ENCODE peak calls at places on chromosomes 7 and 10, in four cellular contexts. O, T, Z and S are unnamed samples.

GRCh38 chr10:132113206-132113605 is 47.5 kb downstream of the JAKMIP3 start:
- DNase-seq in O (no peak), T (no peak), Z (no peak), S (peak; percentile 20)

GRCh38 chr10:131968949-131969348 is 12.8 kb downstream of the BNIP3 start:
- DNase-seq in O (no peak), T (no peak), Z (no peak), S (no peak)

GRCh38 chr10:97207131-97207530 is 21.4 kb upstream of the SLIT1 start:
- DNase-seq in O (no peak), T (no peak), Z (no peak), S (no peak)

GRCh38 chr10:845526-845925 is 86.0 kb downstream of the LARP4B start:
- DNase-seq in O (no peak), T (no peak), Z (no peak), S (no peak)

GRCh38 chr10:70652761-70653657 is 19.3 kb upstream of the ADAMTS14 start:
- DNase-seq in O (no peak), T (peak; percentile 83), Z (peak; percentile 100), S (peak; percentile 7)

GRCh38 chr10:76242956-76243355 is 811.5 kb downstream of the LRMDA start:
- DNase-seq in O (no peak), T (no peak), Z (no peak), S (no peak)

GRCh38 chr10:5976689-5977470 is 463 bp downstream of the IL15RA start:
- DNase-seq in O (no peak), T (peak; percentile 25), Z (peak; percentile 46), S (peak; percentile 76)

GRCh38 chr7:35875292-35875691 is 74.4 kb downstream of the SEPTIN7 start:
- DNase-seq in O (peak; percentile 8), T (no peak), Z (peak; percentile 17), S (no peak)

GRCh38 chr7:137695942-137696341 is 150.8 kb downstream of the DGKI start:
- DNase-seq in O (no peak), T (no peak), Z (no peak), S (peak; percentile 33)

GRCh38 chr10:27884185-27884630 is 114.7 kb downstream of the ODAD2 start:
- DNase-seq in O (no peak), T (no peak), Z (peak; percentile 8), S (no peak)

GRCh38 chr10:58967551-58968418 is 208.7 kb upstream of the PHYHIPL start:
- DNase-seq in O (no peak), T (no peak), Z (no peak), S (peak; percentile 70)

GRCh38 chr7:868189-868486 is 8.2 kb upstream of the GET4 start:
- DNase-seq in O (no peak), T (no peak), Z (no peak), S (no peak)

GRCh38 chr10:8116474-8116873 is 62.0 kb downstream of the GATA3 start:
- DNase-seq in O (no peak), T (no peak), Z (no peak), S (no peak)

GRCh38 chr10:26486985-26487850 is 49.1 kb downstream of the APBB1IP start:
- DNase-seq in O (no peak), T (peak; percentile 12), Z (peak; percentile 97), S (no peak)

GRCh38 chr10:10891437-10891836 is 126.2 kb upstream of the CELF2 start:
- DNase-seq in O (no peak), T (no peak), Z (peak; percentile 79), S (no peak)

GRCh38 chr10:127715782-127716378 is 21.1 kb upstream of the FOXI2 start:
- DNase-seq in O (no peak), T (no peak), Z (peak; percentile 9), S (no peak)

GRCh38 chr10:46283217-46283944 is 3.4 kb upstream of the ANTXRL start:
- DNase-seq in O (no peak), T (no peak), Z (no peak), S (peak; percentile 38)

GRCh38 chr7:156640949-156641485 is 443 bp downstream of the RNF32 start:
- DNase-seq in O (no peak), T (peak; percentile 8), Z (peak; percentile 49), S (peak; percentile 48)

GRCh38 chr7:113797420-113797995 is 121.3 kb downstream of the PPP1R3A start:
- DNase-seq in O (no peak), T (no peak), Z (peak; percentile 7), S (no peak)

GRCh38 chr7:143396182-143396581 is 12.5 kb downstream of the EPHA1 start:
- DNase-seq in O (no peak), T (no peak), Z (no peak), S (no peak)

DNA sequence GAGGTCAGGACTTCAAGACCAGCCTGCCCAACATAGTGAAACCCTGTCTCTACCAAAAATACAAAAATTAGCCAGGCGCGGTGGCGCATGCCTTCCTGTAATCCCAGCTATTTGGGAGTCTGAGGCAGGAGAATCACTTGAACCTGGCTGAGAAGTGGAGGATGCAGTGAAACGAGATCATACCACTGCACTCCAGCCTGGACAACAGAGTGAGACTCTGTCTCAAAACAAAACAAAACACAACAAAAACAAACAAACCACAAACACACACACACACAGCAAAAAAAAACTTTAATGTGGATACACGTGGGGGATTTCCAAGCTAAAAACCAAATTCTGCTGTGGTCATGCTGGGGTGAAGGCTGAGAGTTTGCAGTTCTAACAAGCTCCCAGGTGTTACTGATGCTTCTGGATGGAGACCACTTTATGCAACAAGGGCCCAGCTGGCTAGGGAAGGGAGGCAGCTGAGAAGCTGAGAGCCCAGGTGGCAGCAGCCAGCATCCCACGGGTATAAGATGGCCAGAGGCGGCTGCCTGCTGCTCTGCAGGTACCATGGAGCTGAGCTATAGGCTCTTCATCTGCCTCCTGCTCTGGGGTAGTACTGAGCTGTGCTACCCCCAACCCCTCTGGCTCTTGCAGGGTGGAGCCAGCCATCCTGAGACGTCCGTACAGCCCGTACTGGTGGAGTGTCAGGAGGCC is at the start of gene ZP3:
- DNase-seq in O (no peak), T (no peak), Z (no peak), S (no peak)
- H3K27ac ChIP-seq in O (no peak within 1 kb of the TSS), T (no peak within 1 kb of the TSS), Z (peak within 1 kb of the TSS; percentile 59), S (no peak within 1 kb of the TSS)

DNA sequence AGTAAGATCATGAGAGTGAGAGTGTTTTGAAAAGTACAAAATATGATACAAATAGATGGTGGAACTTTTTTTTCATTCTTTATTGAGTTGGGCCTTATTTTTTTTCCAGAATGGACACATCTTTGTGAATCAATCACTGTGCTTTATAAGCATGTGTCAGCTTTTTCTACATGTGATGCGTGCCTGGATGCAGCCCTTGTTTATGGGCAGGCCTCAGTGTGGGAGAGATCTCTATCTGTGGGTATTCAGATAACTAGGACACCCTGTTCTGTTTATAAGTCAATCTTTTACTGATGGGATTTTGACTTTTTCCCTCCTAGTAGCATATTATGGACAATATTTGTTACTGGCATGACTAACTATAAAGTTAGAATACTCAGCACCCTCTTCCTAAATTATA is 42.9 kb upstream of the IKZF1 start:
- DNase-seq in O (no peak), T (no peak), Z (no peak), S (no peak)
- H3K27ac ChIP-seq in O (no peak overlapping the region), T (no peak overlapping the region), Z (no peak overlapping the region), S (no peak overlapping the region)

GRCh38 chr10:117542706-117543244 is at the start of gene EMX2:
- DNase-seq in O (no peak), T (no peak), Z (no peak), S (no peak)

GRCh38 chr10:117540640-117541404 is 1.7 kb upstream of the EMX2 start:
- DNase-seq in O (no peak), T (no peak), Z (no peak), S (no peak)

GRCh38 chr10:117541909-117542705 is 439 bp upstream of the EMX2 start:
- DNase-seq in O (peak; percentile 39), T (no peak), Z (peak; percentile 23), S (no peak)

GRCh38 chr10:117539903-117540639 is 2.5 kb upstream of the EMX2 start:
- DNase-seq in O (no peak), T (no peak), Z (no peak), S (no peak)

GRCh38 chr10:117541405-117541908 is 1.1 kb upstream of the EMX2 start:
- DNase-seq in O (peak; percentile 50), T (no peak), Z (no peak), S (no peak)
- H3K27ac ChIP-seq in O (no peak overlapping the region), T (no peak overlapping the region), Z (no peak overlapping the region), S (no peak overlapping the region)

GRCh38 chr7:115721293-115721920 is 309.2 kb downstream of the TFEC start:
- DNase-seq in O (peak; percentile 5), T (no peak), Z (no peak), S (no peak)
- H3K27ac ChIP-seq in O (peak overlapping the region; percentile 57), T (no peak overlapping the region), Z (no peak overlapping the region), S (no peak overlapping the region)

GRCh38 chr7:101108961-101109360 is 17.9 kb upstream of the SERPINE1 start:
- DNase-seq in O (no peak), T (no peak), Z (no peak), S (no peak)
- H3K27ac ChIP-seq in O (no peak overlapping the region), T (peak overlapping the region; percentile 61), Z (no peak overlapping the region), S (no peak overlapping the region)

DNA sequence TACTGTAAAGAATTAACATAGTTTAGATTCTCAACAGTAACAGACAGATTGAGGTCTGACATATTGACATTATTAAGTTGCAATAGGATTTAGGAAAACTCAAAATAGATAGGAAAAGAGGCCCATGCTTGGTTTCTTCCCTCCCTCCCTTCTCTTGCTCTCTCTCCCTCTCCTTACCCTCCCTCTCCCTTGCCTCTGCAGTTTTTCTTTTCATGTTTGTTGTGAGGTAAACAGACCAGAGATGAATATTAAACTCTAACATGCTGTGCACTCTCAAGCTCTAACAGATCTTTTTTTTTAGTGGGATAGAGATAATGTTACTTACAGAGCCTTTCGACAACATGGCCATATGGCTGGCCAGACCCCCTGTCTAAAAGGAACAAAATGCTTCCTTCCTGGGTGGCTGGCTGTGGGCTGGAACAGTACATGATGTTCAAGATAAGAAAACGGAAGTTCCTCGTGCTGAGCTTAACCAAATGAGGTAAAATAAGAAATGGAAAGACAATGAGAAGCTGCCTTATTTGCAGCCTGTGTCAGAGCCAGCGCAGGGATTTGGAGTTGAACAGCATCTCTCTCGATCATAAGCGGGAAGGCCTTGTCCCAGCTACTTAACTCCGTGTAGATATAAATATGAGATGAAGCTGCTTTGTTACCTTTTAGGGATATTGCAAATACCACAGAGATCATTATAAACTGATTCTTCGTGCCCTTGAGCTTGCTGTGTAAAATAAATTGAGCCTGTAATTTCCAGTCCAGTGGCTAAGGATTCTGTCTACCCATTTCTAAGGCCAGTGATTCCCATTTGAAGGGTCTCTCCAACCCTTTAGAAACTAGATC is 391.9 kb upstream of the NPVF start:
- DNase-seq in O (no peak), T (peak; percentile 11), Z (no peak), S (no peak)
- H3K27ac ChIP-seq in O (no peak overlapping the region), T (peak overlapping the region; percentile 67), Z (no peak overlapping the region), S (no peak overlapping the region)

DNA sequence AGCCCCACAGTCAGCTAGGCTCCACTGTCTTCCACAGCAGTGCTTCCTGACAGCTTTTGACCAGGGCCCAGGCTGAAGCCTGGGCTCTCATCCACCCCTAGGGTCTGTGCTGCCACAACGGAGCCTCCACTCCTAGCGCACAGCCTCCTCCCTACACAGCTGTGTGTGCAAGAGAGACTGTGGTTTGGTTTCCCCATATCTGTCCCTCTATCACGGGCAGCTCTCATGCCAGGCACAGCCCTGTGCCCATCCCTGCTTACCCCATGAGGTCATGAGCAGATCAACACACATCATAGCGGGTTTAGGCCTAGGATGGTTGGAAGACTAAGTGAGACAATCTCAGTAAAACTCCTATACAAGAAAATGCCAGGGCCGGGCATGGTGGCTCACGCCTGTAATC is 61.7 kb upstream of the PLXNA4 start:
- DNase-seq in O (no peak), T (no peak), Z (no peak), S (no peak)
- H3K27ac ChIP-seq in O (no peak overlapping the region), T (no peak overlapping the region), Z (no peak overlapping the region), S (no peak overlapping the region)